ENCODE peak calls at places on chromosomes 3 and 15, in five cellular contexts. One of them, this sample, is unnamed.

GRCh38 chr3:8658326-8659212 is 14.0 kb upstream of the SSUH2 start:
- DNase-seq in retina: no peak
- DNase-seq in mucosa of gallbladder: peak
- DNase-seq in HTR-8/SVneo: no peak
- DNase-seq in T-cell: no peak
- DNase-seq in this sample: no peak

GRCh38 chr15:83919319-83919830 is 265.5 kb downstream of the ADAMTSL3 start:
- DNase-seq in retina: no peak
- DNase-seq in mucosa of gallbladder: no peak
- DNase-seq in HTR-8/SVneo: no peak
- DNase-seq in T-cell: no peak
- DNase-seq in this sample: no peak

GRCh38 chr3:105691633-105692032 is 177.2 kb downstream of the CBLB start:
- DNase-seq in retina: no peak
- DNase-seq in mucosa of gallbladder: no peak
- DNase-seq in HTR-8/SVneo: no peak
- DNase-seq in T-cell: no peak
- DNase-seq in this sample: no peak

GRCh38 chr3:141979050-141979671 is 102.7 kb downstream of the ATP1B3 start:
- DNase-seq in retina: no peak
- DNase-seq in mucosa of gallbladder: no peak
- DNase-seq in HTR-8/SVneo: peak
- DNase-seq in T-cell: no peak
- DNase-seq in this sample: no peak

GRCh38 chr3:171044828-171045793 is 18.6 kb upstream of the SLC2A2 start:
- DNase-seq in retina: peak
- DNase-seq in mucosa of gallbladder: peak
- DNase-seq in HTR-8/SVneo: no peak
- DNase-seq in T-cell: no peak
- DNase-seq in this sample: no peak

GRCh38 chr15:40554164-40554530 is 10.7 kb downstream of the CCDC32 start:
- DNase-seq in retina: no peak
- DNase-seq in mucosa of gallbladder: no peak
- DNase-seq in HTR-8/SVneo: no peak
- DNase-seq in T-cell: no peak
- DNase-seq in this sample: no peak

GRCh38 chr3:134320749-134321148 is 53.5 kb downstream of the AMOTL2 start:
- DNase-seq in retina: no peak
- DNase-seq in mucosa of gallbladder: no peak
- DNase-seq in HTR-8/SVneo: no peak
- DNase-seq in T-cell: no peak
- DNase-seq in this sample: no peak

GRCh38 chr3:52005571-52005986 is 9.9 kb upstream of the RPL29 start:
- DNase-seq in retina: no peak
- DNase-seq in mucosa of gallbladder: peak
- DNase-seq in HTR-8/SVneo: peak
- DNase-seq in T-cell: no peak
- DNase-seq in this sample: no peak

GRCh38 chr3:194280777-194281176 is 70.4 kb downstream of the CPN2 start:
- DNase-seq in retina: no peak
- DNase-seq in mucosa of gallbladder: no peak
- DNase-seq in HTR-8/SVneo: no peak
- DNase-seq in T-cell: no peak
- DNase-seq in this sample: no peak

GRCh38 chr3:62201438-62202035 is 171.8 kb downstream of the FEZF2 start:
- DNase-seq in retina: peak
- DNase-seq in mucosa of gallbladder: no peak
- DNase-seq in HTR-8/SVneo: peak
- DNase-seq in T-cell: no peak
- DNase-seq in this sample: no peak

GRCh38 chr3:67414740-67415139 is 239.7 kb downstream of the SUCLG2 start:
- DNase-seq in retina: no peak
- DNase-seq in mucosa of gallbladder: no peak
- DNase-seq in HTR-8/SVneo: no peak
- DNase-seq in T-cell: no peak
- DNase-seq in this sample: no peak

GRCh38 chr15:38354321-38354929 is 99.5 kb upstream of the FAM98B start:
- DNase-seq in retina: peak
- DNase-seq in mucosa of gallbladder: peak
- DNase-seq in HTR-8/SVneo: peak
- DNase-seq in T-cell: peak
- DNase-seq in this sample: peak

GRCh38 chr3:95407709-95408463 is 1345.0 kb downstream of the NSUN3 start:
- DNase-seq in retina: no peak
- DNase-seq in mucosa of gallbladder: no peak
- DNase-seq in HTR-8/SVneo: no peak
- DNase-seq in T-cell: no peak
- DNase-seq in this sample: no peak

GRCh38 chr3:4107430-4107829 is 195.7 kb upstream of the SETMAR start:
- DNase-seq in retina: no peak
- DNase-seq in mucosa of gallbladder: no peak
- DNase-seq in HTR-8/SVneo: no peak
- DNase-seq in T-cell: no peak
- DNase-seq in this sample: no peak

GRCh38 chr3:38153986-38154608 is 11.2 kb upstream of the OXSR1 start:
- DNase-seq in retina: no peak
- DNase-seq in mucosa of gallbladder: no peak
- DNase-seq in HTR-8/SVneo: no peak
- DNase-seq in T-cell: no peak
- DNase-seq in this sample: no peak

GRCh38 chr3:46049093-46049492 is 21.8 kb upstream of the XCR1 start:
- DNase-seq in retina: no peak
- DNase-seq in mucosa of gallbladder: no peak
- DNase-seq in HTR-8/SVneo: no peak
- DNase-seq in T-cell: no peak
- DNase-seq in this sample: no peak

GRCh38 chr3:83953417-83954089 is 1005.2 kb upstream of the CADM2 start:
- DNase-seq in retina: no peak
- DNase-seq in mucosa of gallbladder: no peak
- DNase-seq in HTR-8/SVneo: peak
- DNase-seq in T-cell: no peak
- DNase-seq in this sample: no peak

GRCh38 chr15:34119291-34119690 is 17.4 kb downstream of the PGBD4 start:
- DNase-seq in retina: no peak
- DNase-seq in mucosa of gallbladder: no peak
- DNase-seq in HTR-8/SVneo: peak
- DNase-seq in T-cell: no peak
- DNase-seq in this sample: no peak

GRCh38 chr3:128503751-128504532 is 10.9 kb upstream of the GATA2 start:
- DNase-seq in retina: no peak
- DNase-seq in mucosa of gallbladder: no peak
- DNase-seq in HTR-8/SVneo: no peak
- DNase-seq in T-cell: no peak
- DNase-seq in this sample: no peak

GRCh38 chr15:62957130-62957529 is 85.4 kb upstream of the TPM1 start:
- DNase-seq in retina: no peak
- DNase-seq in mucosa of gallbladder: no peak
- DNase-seq in HTR-8/SVneo: no peak
- DNase-seq in T-cell: no peak
- DNase-seq in this sample: no peak

GRCh38 chr3:87491843-87492242 is 215.5 kb upstream of the POU1F1 start:
- DNase-seq in retina: no peak
- DNase-seq in mucosa of gallbladder: no peak
- DNase-seq in HTR-8/SVneo: no peak
- DNase-seq in T-cell: no peak
- DNase-seq in this sample: no peak

GRCh38 chr3:110612045-110612444 is 459.6 kb upstream of the NECTIN3 start:
- DNase-seq in retina: no peak
- DNase-seq in mucosa of gallbladder: no peak
- DNase-seq in HTR-8/SVneo: no peak
- DNase-seq in T-cell: no peak
- DNase-seq in this sample: no peak

GRCh38 chr3:23600178-23600577 is 205.6 kb upstream of the UBE2E1 start:
- DNase-seq in retina: no peak
- DNase-seq in mucosa of gallbladder: no peak
- DNase-seq in HTR-8/SVneo: peak
- DNase-seq in T-cell: no peak
- DNase-seq in this sample: no peak

GRCh38 chr3:112829031-112829430 is 17.6 kb downstream of the CD200R1L start:
- DNase-seq in retina: no peak
- DNase-seq in mucosa of gallbladder: no peak
- DNase-seq in HTR-8/SVneo: no peak
- DNase-seq in T-cell: no peak
- DNase-seq in this sample: no peak

GRCh38 chr3:31054032-31054431 is 159.6 kb upstream of the GADL1 start:
- DNase-seq in retina: no peak
- DNase-seq in mucosa of gallbladder: no peak
- DNase-seq in HTR-8/SVneo: no peak
- DNase-seq in T-cell: no peak
- DNase-seq in this sample: no peak

GRCh38 chr15:73873889-73874511 is 636 bp downstream of the TBC1D21 start:
- DNase-seq in retina: peak
- DNase-seq in mucosa of gallbladder: peak
- DNase-seq in HTR-8/SVneo: peak
- DNase-seq in T-cell: peak
- DNase-seq in this sample: no peak

GRCh38 chr15:71114887-71115566 is at the start of gene THSD4:
- DNase-seq in retina: peak
- DNase-seq in mucosa of gallbladder: peak
- DNase-seq in HTR-8/SVneo: peak
- DNase-seq in T-cell: peak
- DNase-seq in this sample: peak